ENCODE peak calls at places on chromosomes 16 and 17, in four cellular contexts. One of them, this sample, is unnamed.
A peak's percentile ranks its signal among the peaks of the same experiment; 100 is the strongest.

GRCh38 chr16:83253526-83253925 is 554.3 kb upstream of the HSBP1 start:
- DNase-seq in suprapubic skin: no peak
- DNase-seq in GM12878: no peak
- DNase-seq in SK-N-SH: no peak
- DNase-seq in this sample: no peak

GRCh38 chr17:29712677-29713076 is 90.0 kb upstream of the CORO6 start:
- DNase-seq in GM12878: no peak
- DNase-seq in suprapubic skin: no peak
- DNase-seq in SK-N-SH: no peak
- DNase-seq in this sample: no peak

GRCh38 chr16:53356478-53357207 is 77.6 kb upstream of the RBL2 start:
- DNase-seq in SK-N-SH: no peak
- DNase-seq in suprapubic skin: no peak
- DNase-seq in GM12878: no peak
- DNase-seq in this sample: no peak

GRCh38 chr17:12024332-12024731 is 3.7 kb downstream of the MAP2K4 start:
- DNase-seq in GM12878: no peak
- DNase-seq in suprapubic skin: no peak
- DNase-seq in SK-N-SH: no peak
- DNase-seq in this sample: no peak

GRCh38 chr16:67277294-67277998 is 1.9 kb upstream of the PLEKHG4 start:
- DNase-seq in suprapubic skin: no peak
- DNase-seq in SK-N-SH: no peak
- DNase-seq in GM12878: no peak
- DNase-seq in this sample: no peak

GRCh38 chr17:7029659-7030058 is 6.2 kb upstream of the SLC16A13 start:
- DNase-seq in suprapubic skin: no peak
- DNase-seq in SK-N-SH: no peak
- DNase-seq in GM12878: no peak
- DNase-seq in this sample: no peak

GRCh38 chr17:28346746-28347246 is 10.5 kb downstream of the POLDIP2 start:
- DNase-seq in SK-N-SH: peak; percentile 39
- DNase-seq in GM12878: no peak
- DNase-seq in suprapubic skin: no peak
- DNase-seq in this sample: peak; percentile 72

GRCh38 chr16:58506241-58507194 is 6.6 kb downstream of the NDRG4 start:
- DNase-seq in GM12878: no peak
- DNase-seq in SK-N-SH: peak; percentile 17
- DNase-seq in suprapubic skin: peak; percentile 76
- DNase-seq in this sample: peak; percentile 24

GRCh38 chr16:5634781-5635180 is 537.2 kb upstream of the EEF2KMT start:
- DNase-seq in GM12878: no peak
- DNase-seq in suprapubic skin: no peak
- DNase-seq in SK-N-SH: no peak
- DNase-seq in this sample: no peak

GRCh38 chr17:48013876-48014602 is 23.6 kb downstream of the COPZ2 start:
- DNase-seq in GM12878: no peak
- DNase-seq in suprapubic skin: no peak
- DNase-seq in SK-N-SH: no peak
- DNase-seq in this sample: no peak

GRCh38 chr16:50547340-50547865 is 793 bp upstream of the NKD1 start:
- DNase-seq in SK-N-SH: peak; percentile 82
- DNase-seq in suprapubic skin: no peak
- DNase-seq in GM12878: peak; percentile 5
- DNase-seq in this sample: peak; percentile 63

GRCh38 chr17:31646642-31647041 is 212.4 kb downstream of the COPRS start:
- DNase-seq in GM12878: no peak
- DNase-seq in suprapubic skin: no peak
- DNase-seq in SK-N-SH: no peak
- DNase-seq in this sample: no peak

GRCh38 chr16:65809627-65810026 is 556.9 kb upstream of the CDH5 start:
- DNase-seq in SK-N-SH: no peak
- DNase-seq in suprapubic skin: no peak
- DNase-seq in GM12878: no peak
- DNase-seq in this sample: no peak

GRCh38 chr16:25045696-25046381 is 30.7 kb upstream of the ARHGAP17 start:
- DNase-seq in suprapubic skin: no peak
- DNase-seq in SK-N-SH: no peak
- DNase-seq in GM12878: no peak
- DNase-seq in this sample: no peak

GRCh38 chr17:64608571-64608981 is 53.5 kb downstream of the SMURF2 start:
- DNase-seq in suprapubic skin: no peak
- DNase-seq in SK-N-SH: no peak
- DNase-seq in GM12878: no peak
- DNase-seq in this sample: no peak

GRCh38 chr16:4332623-4333307 is 16.9 kb downstream of the GLIS2 start:
- DNase-seq in suprapubic skin: no peak
- DNase-seq in GM12878: no peak
- DNase-seq in SK-N-SH: no peak
- DNase-seq in this sample: no peak

GRCh38 chr17:68684860-68685493 is 83.8 kb upstream of the FAM20A start:
- DNase-seq in suprapubic skin: no peak
- DNase-seq in SK-N-SH: no peak
- DNase-seq in GM12878: no peak
- DNase-seq in this sample: no peak

GRCh38 chr16:56258508-56259424 is 67.5 kb downstream of the GNAO1 start:
- DNase-seq in suprapubic skin: no peak
- DNase-seq in GM12878: no peak
- DNase-seq in SK-N-SH: no peak
- DNase-seq in this sample: no peak

GRCh38 chr16:78275420-78275819 is 176.0 kb downstream of the WWOX start:
- DNase-seq in GM12878: no peak
- DNase-seq in SK-N-SH: no peak
- DNase-seq in suprapubic skin: no peak
- DNase-seq in this sample: no peak

GRCh38 chr17:66786101-66786500 is 48.8 kb upstream of the CACNG5 start:
- DNase-seq in GM12878: no peak
- DNase-seq in SK-N-SH: no peak
- DNase-seq in suprapubic skin: no peak
- DNase-seq in this sample: no peak

GRCh38 chr16:21167360-21167759 is 8.9 kb downstream of the LDAF1 start:
- DNase-seq in GM12878: no peak
- DNase-seq in suprapubic skin: no peak
- DNase-seq in SK-N-SH: no peak
- DNase-seq in this sample: no peak

GRCh38 chr17:948284-948852 is 31.2 kb downstream of the NXN start:
- DNase-seq in GM12878: no peak
- DNase-seq in SK-N-SH: no peak
- DNase-seq in suprapubic skin: no peak
- DNase-seq in this sample: no peak

GRCh38 chr16:50876263-50876662 is 134.4 kb downstream of the CYLD start:
- DNase-seq in GM12878: no peak
- DNase-seq in suprapubic skin: no peak
- DNase-seq in SK-N-SH: no peak
- DNase-seq in this sample: no peak

GRCh38 chr17:34435182-34435928 is 72.3 kb upstream of the CCL1 start:
- DNase-seq in suprapubic skin: no peak
- DNase-seq in GM12878: no peak
- DNase-seq in SK-N-SH: no peak
- DNase-seq in this sample: no peak

GRCh38 chr17:35519442-35519841 is 18.0 kb downstream of the SLFN12L start:
- DNase-seq in suprapubic skin: no peak
- DNase-seq in GM12878: no peak
- DNase-seq in SK-N-SH: no peak
- DNase-seq in this sample: no peak

GRCh38 chr16:50991436-50991835 is 159.6 kb downstream of the SALL1 start:
- DNase-seq in GM12878: no peak
- DNase-seq in suprapubic skin: no peak
- DNase-seq in SK-N-SH: no peak
- DNase-seq in this sample: no peak

DNA sequence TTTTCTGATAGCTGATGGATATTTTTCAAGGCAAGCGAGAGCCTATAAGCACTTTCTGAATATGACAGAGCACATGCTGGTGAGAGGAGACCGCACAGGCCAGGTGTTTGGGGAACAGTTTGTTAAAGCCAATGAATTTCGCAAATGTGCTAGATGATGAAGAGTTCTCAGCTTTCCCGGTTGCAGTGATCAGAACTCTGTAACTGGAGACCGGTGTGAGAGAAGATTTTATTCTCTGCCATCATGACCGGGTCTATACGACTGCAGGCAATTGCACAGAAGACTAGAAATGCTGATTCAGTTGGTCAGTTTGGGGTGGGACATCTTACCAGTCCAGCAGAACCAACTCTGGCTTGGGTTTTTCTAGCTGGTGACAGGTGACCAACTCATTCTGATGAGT is 25.4 kb downstream of the SMTNL2 start:
- DNase-seq in suprapubic skin: no peak
- DNase-seq in GM12878: no peak
- DNase-seq in SK-N-SH: no peak
- DNase-seq in this sample: no peak
- TF ChIP-seq CTCF in suprapubic skin: no peak
- TF ChIP-seq CTCF in GM12878: no peak
- TF ChIP-seq CTCF in SK-N-SH: no peak
- TF ChIP-seq CTCF in this sample: no peak

GRCh38 chr17:78802008-78802407 is 19.9 kb upstream of the CYTH1 start:
- DNase-seq in SK-N-SH: no peak
- DNase-seq in suprapubic skin: no peak
- DNase-seq in GM12878: no peak
- DNase-seq in this sample: no peak

GRCh38 chr17:78804777-78805176 is 22.7 kb upstream of the CYTH1 start:
- DNase-seq in GM12878: no peak
- DNase-seq in suprapubic skin: no peak
- DNase-seq in SK-N-SH: no peak
- DNase-seq in this sample: no peak

GRCh38 chr17:78805301-78805700 is 23.2 kb upstream of the CYTH1 start:
- DNase-seq in SK-N-SH: no peak
- DNase-seq in suprapubic skin: no peak
- DNase-seq in GM12878: no peak
- DNase-seq in this sample: peak; percentile 33

GRCh38 chr17:78802459-78802858 is 20.4 kb upstream of the CYTH1 start:
- DNase-seq in suprapubic skin: no peak
- DNase-seq in GM12878: no peak
- DNase-seq in SK-N-SH: no peak
- DNase-seq in this sample: no peak

DNA sequence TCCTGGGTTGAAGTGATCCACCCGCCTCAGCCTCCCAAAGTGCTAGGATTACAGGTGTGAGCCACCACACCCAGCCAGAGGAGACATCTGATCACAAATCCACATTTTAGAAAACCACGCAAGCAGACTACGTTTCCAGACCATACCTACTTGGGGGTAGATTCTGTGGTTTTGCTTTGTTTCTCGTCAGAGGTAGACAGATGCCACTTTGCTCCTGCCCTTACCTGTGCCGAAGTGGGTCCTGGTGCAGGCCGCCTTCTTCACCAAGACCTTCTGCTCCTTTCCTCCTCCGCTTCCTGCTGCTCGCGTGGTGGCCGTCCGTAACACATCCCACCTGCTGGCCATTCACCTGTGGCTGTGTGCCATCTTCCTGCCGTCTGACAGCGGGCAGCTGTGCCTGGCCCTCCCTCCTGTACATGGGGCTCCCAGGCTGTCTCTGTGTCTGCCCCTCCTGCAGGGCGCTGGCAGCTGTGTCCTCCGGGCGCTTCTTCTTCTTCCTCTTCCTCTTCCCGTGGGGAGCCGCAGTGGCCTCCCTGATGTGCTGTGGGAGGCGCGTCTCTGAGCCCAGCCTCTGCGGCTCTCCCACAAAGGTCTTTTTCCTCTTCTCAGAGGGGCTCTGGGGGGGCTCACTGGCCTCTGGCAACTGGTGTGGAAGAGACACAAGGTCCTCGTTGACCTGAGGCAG is 21.2 kb upstream of the CYTH1 start:
- DNase-seq in GM12878: no peak
- DNase-seq in SK-N-SH: no peak
- DNase-seq in suprapubic skin: no peak
- DNase-seq in this sample: no peak
- H3K27ac ChIP-seq in GM12878: no peak overlapping the region
- H3K27ac ChIP-seq in SK-N-SH: no peak overlapping the region
- H3K27ac ChIP-seq in suprapubic skin: no peak overlapping the region
- H3K27ac ChIP-seq in this sample: no peak overlapping the region

GRCh38 chr17:82883461-82884031 is 43.7 kb upstream of the ZNF750 start:
- DNase-seq in suprapubic skin: no peak
- DNase-seq in SK-N-SH: no peak
- DNase-seq in GM12878: no peak
- DNase-seq in this sample: no peak
- TF ChIP-seq POLR2AphosphoS5 in suprapubic skin: no peak
- TF ChIP-seq POLR2AphosphoS5 in SK-N-SH: no peak
- TF ChIP-seq POLR2AphosphoS5 in GM12878: no peak
- TF ChIP-seq POLR2AphosphoS5 in this sample: no peak

GRCh38 chr16:1089439-1089821 is 6.6 kb downstream of the C1QTNF8 start:
- DNase-seq in GM12878: no peak
- DNase-seq in suprapubic skin: no peak
- DNase-seq in SK-N-SH: no peak
- DNase-seq in this sample: no peak

GRCh38 chr16:1090620-1091587 is 5.1 kb downstream of the C1QTNF8 start:
- DNase-seq in GM12878: no peak
- DNase-seq in SK-N-SH: no peak
- DNase-seq in suprapubic skin: no peak
- DNase-seq in this sample: no peak

GRCh38 chr16:1091992-1092552 is 4.0 kb downstream of the C1QTNF8 start:
- DNase-seq in GM12878: no peak
- DNase-seq in SK-N-SH: no peak
- DNase-seq in suprapubic skin: no peak
- DNase-seq in this sample: no peak

GRCh38 chr16:1088295-1089170 is 7.5 kb downstream of the C1QTNF8 start:
- DNase-seq in GM12878: no peak
- DNase-seq in suprapubic skin: no peak
- DNase-seq in SK-N-SH: no peak
- DNase-seq in this sample: peak; percentile 43

DNA sequence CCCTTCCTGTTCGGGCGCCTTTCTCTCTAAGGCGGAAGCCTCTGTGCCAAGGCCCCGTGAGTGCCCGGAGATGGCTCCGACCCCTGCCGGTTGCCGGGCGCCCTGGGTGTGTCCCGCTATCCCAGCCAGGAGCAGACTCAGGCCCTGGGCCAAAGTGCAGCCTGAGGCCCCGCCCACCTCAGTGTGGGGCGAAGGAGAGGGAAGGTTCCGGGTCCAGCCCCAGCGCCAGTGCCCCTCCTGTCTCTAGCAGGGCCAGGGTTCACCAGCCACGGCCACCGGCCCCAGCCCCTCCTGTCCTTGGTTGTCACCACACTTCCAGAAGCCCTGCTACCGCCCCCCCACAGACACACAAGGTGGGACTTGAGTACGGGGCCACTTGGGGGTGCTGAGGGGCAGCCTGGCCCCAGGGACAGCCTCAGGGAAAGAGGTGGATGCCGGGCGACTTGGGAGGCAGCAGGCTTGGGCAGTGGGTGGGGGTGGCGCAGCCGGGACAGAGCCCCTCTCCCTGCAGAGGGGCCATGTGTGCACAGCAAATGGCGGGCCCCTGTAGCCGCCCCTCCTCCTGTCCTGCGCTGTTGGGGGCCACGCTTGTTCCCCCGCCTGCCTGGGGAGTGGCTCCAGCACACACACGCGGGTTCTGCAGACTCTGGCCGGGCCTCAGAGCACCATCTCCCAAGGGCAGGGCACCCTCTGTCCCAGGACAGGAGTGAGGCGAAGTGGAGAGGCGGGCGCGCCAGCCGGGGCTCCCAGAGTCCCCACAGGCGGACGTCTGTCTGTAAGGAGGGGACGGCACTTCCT is 6.0 kb downstream of the C1QTNF8 start:
- DNase-seq in GM12878: no peak
- DNase-seq in SK-N-SH: no peak
- DNase-seq in suprapubic skin: no peak
- DNase-seq in this sample: peak; percentile 78
- TF ChIP-seq CTCF in GM12878: no peak
- TF ChIP-seq CTCF in SK-N-SH: no peak
- TF ChIP-seq CTCF in suprapubic skin: peak; percentile 9
- TF ChIP-seq CTCF in this sample: no peak

This sample was measured in stomach.